ENCODE peak calls at places on chromosomes 1 and 21, in nine cellular contexts. One of them, this sample, is unnamed.

GRCh38 chr1:179077396-179077795 is 4.5 kb upstream of the TOR3A start:
- DNase-seq in thoracic aorta: no peak
- DNase-seq in heart left ventricle: no peak
- DNase-seq in pancreas: no peak
- DNase-seq in transverse colon: no peak
- DNase-seq in SK-N-SH: no peak
- DNase-seq in adrenal gland: no peak
- DNase-seq in lung: no peak
- DNase-seq in HCT116: no peak
- DNase-seq in this sample: no peak

GRCh38 chr1:245003246-245003645 is 138.9 kb upstream of the HNRNPU start:
- DNase-seq in SK-N-SH: no peak
- DNase-seq in adrenal gland: no peak
- DNase-seq in heart left ventricle: no peak
- DNase-seq in thoracic aorta: no peak
- DNase-seq in pancreas: no peak
- DNase-seq in transverse colon: no peak
- DNase-seq in lung: no peak
- DNase-seq in HCT116: no peak
- DNase-seq in this sample: no peak

GRCh38 chr1:211267204-211267857 is 8.2 kb downstream of the RCOR3 start:
- DNase-seq in SK-N-SH: no peak
- DNase-seq in pancreas: no peak
- DNase-seq in heart left ventricle: no peak
- DNase-seq in lung: no peak
- DNase-seq in HCT116: no peak
- DNase-seq in thoracic aorta: no peak
- DNase-seq in transverse colon: no peak
- DNase-seq in adrenal gland: no peak
- DNase-seq in this sample: no peak

GRCh38 chr1:151047925-151048644 is 534 bp downstream of the C1orf56 start:
- DNase-seq in lung: peak; percentile 68
- DNase-seq in HCT116: no peak
- DNase-seq in SK-N-SH: peak; percentile 79
- DNase-seq in pancreas: peak; percentile 74
- DNase-seq in transverse colon: peak; percentile 76
- DNase-seq in heart left ventricle: peak; percentile 72
- DNase-seq in adrenal gland: peak; percentile 79
- DNase-seq in thoracic aorta: peak; percentile 20
- DNase-seq in this sample: peak; percentile 89

GRCh38 chr1:187627516-187627915 is 798.8 kb downstream of the PLA2G4A start:
- DNase-seq in SK-N-SH: no peak
- DNase-seq in lung: no peak
- DNase-seq in pancreas: no peak
- DNase-seq in heart left ventricle: no peak
- DNase-seq in transverse colon: no peak
- DNase-seq in thoracic aorta: no peak
- DNase-seq in HCT116: no peak
- DNase-seq in adrenal gland: no peak
- DNase-seq in this sample: no peak

GRCh38 chr1:25170439-25170838 is 61.9 kb downstream of the SYF2 start:
- DNase-seq in thoracic aorta: no peak
- DNase-seq in pancreas: no peak
- DNase-seq in heart left ventricle: no peak
- DNase-seq in adrenal gland: no peak
- DNase-seq in SK-N-SH: no peak
- DNase-seq in transverse colon: no peak
- DNase-seq in HCT116: no peak
- DNase-seq in lung: no peak
- DNase-seq in this sample: no peak

GRCh38 chr1:79005945-79006344 is 585 bp downstream of the ADGRL4 start:
- DNase-seq in heart left ventricle: no peak
- DNase-seq in pancreas: no peak
- DNase-seq in thoracic aorta: no peak
- DNase-seq in lung: no peak
- DNase-seq in SK-N-SH: no peak
- DNase-seq in transverse colon: no peak
- DNase-seq in HCT116: no peak
- DNase-seq in adrenal gland: no peak
- DNase-seq in this sample: no peak

GRCh38 chr21:33313611-33314010 is 11.2 kb upstream of the IFNAR1 start:
- DNase-seq in SK-N-SH: no peak
- DNase-seq in lung: no peak
- DNase-seq in transverse colon: no peak
- DNase-seq in pancreas: no peak
- DNase-seq in thoracic aorta: no peak
- DNase-seq in heart left ventricle: no peak
- DNase-seq in adrenal gland: no peak
- DNase-seq in HCT116: no peak
- DNase-seq in this sample: no peak

DNA sequence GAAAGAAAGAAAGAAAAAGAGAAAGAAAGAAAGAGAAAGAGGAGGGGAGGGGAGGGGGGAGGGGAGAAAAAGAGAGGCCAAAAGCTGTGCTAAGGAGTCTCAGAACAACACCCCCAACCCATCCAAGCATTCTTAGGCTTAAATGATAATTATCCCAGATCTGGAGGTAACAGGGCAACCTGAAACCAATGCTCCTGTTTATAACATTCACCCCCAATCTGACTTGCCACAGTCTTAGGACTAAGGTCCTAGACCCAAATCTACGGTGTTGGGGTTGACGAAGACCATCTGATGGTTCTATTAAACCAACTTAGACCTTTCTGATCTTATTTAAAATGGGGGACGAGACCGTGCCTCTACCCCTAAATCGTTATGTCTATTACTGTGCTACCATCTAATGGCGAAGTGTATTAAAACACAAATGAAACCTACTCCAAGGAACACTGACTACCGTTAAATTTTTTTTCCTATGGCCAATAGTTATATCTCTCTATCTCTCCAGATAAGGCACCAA is 119.3 kb upstream of the CDC42BPA start:
- DNase-seq in heart left ventricle: no peak
- DNase-seq in transverse colon: no peak
- DNase-seq in thoracic aorta: no peak
- DNase-seq in pancreas: no peak
- DNase-seq in adrenal gland: no peak
- DNase-seq in SK-N-SH: peak; percentile 82
- DNase-seq in HCT116: peak; percentile 55
- DNase-seq in lung: no peak
- DNase-seq in this sample: no peak
- TF ChIP-seq CTCF in heart left ventricle: peak; percentile 36
- TF ChIP-seq CTCF in transverse colon: peak; percentile 49
- TF ChIP-seq CTCF in thoracic aorta: peak; percentile 27
- TF ChIP-seq CTCF in pancreas: peak; percentile 16
- TF ChIP-seq CTCF in adrenal gland: peak; percentile 73
- TF ChIP-seq CTCF in SK-N-SH: peak; percentile 70
- TF ChIP-seq CTCF in HCT116: peak; percentile 29
- TF ChIP-seq CTCF in lung: no peak
- TF ChIP-seq CTCF in this sample: no peak

GRCh38 chr1:114153621-114154145 is at the start of gene SYT6:
- DNase-seq in HCT116: no peak
- DNase-seq in pancreas: no peak
- DNase-seq in lung: no peak
- DNase-seq in transverse colon: no peak
- DNase-seq in adrenal gland: no peak
- DNase-seq in heart left ventricle: no peak
- DNase-seq in SK-N-SH: peak; percentile 60
- DNase-seq in thoracic aorta: no peak
- DNase-seq in this sample: no peak
- H3K4me3 ChIP-seq in HCT116: no peak within 1 kb of the TSS
- H3K4me3 ChIP-seq in pancreas: peak within 1 kb of the TSS; percentile 57
- H3K4me3 ChIP-seq in lung: no peak within 1 kb of the TSS
- H3K4me3 ChIP-seq in transverse colon: peak within 1 kb of the TSS; percentile 9
- H3K4me3 ChIP-seq in adrenal gland: peak within 1 kb of the TSS; percentile 41
- H3K4me3 ChIP-seq in heart left ventricle: peak within 1 kb of the TSS; percentile 59
- H3K4me3 ChIP-seq in SK-N-SH: peak within 1 kb of the TSS; percentile 39
- H3K4me3 ChIP-seq in thoracic aorta: peak within 1 kb of the TSS; percentile 72
- H3K4me3 ChIP-seq in this sample: peak within 1 kb of the TSS; percentile 24

GRCh38 chr1:209937996-209938959 is at the start of gene SYT14:
- DNase-seq in HCT116: no peak
- DNase-seq in thoracic aorta: no peak
- DNase-seq in SK-N-SH: peak; percentile 94
- DNase-seq in adrenal gland: peak; percentile 70
- DNase-seq in pancreas: no peak
- DNase-seq in transverse colon: no peak
- DNase-seq in heart left ventricle: no peak
- DNase-seq in lung: no peak
- DNase-seq in this sample: no peak
- H3K9me3 ChIP-seq in HCT116: no peaks in the 10 kb centered on the region
- H3K9me3 ChIP-seq in thoracic aorta: no peaks in the 10 kb centered on the region
- H3K9me3 ChIP-seq in SK-N-SH: no peaks in the 10 kb centered on the region
- H3K9me3 ChIP-seq in adrenal gland: no peaks in the 10 kb centered on the region
- H3K9me3 ChIP-seq in pancreas: no peaks in the 10 kb centered on the region
- H3K9me3 ChIP-seq in transverse colon: no peaks in the 10 kb centered on the region
- H3K9me3 ChIP-seq in heart left ventricle: no peaks in the 10 kb centered on the region
- H3K9me3 ChIP-seq in lung: no peaks in the 10 kb centered on the region
- H3K9me3 ChIP-seq in this sample: no peaks in the 10 kb centered on the region

DNA sequence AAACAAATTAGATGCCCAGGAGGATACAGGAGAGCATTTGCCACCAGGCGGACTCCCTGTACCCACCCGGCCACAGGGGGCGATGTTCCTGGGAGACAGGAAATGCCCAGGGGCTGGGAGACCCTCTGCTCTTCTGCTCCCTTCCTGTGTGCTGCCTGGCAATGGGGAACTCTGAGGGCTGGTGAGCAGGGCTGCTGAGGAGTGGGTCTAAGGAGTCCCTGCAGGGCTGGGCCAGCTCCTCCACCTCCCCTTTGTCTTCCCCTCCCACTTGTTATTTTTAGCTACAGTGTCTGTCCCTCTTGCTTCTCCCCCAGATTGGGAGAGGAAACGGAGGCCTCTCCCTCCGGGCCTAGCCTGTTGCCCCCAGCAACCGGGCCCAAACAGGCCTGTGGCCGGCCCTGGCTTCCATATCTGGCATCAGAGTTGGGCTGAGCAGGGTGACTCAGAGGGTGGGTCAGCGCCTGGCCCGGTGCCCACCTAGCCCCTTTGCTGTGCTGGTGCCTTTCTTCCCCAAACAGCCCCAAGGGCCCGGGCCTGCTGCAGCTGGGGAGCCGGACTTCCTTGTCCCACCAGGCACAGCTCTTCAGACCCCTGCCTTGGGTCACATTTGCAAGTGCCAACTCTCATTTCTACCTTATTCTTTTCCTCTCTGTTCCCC is 11.7 kb downstream of the LMNA start:
- DNase-seq in heart left ventricle: peak; percentile 92
- DNase-seq in SK-N-SH: peak; percentile 83
- DNase-seq in pancreas: peak; percentile 68
- DNase-seq in lung: peak; percentile 88
- DNase-seq in thoracic aorta: peak; percentile 90
- DNase-seq in adrenal gland: peak; percentile 89
- DNase-seq in HCT116: peak; percentile 91
- DNase-seq in transverse colon: peak; percentile 82
- DNase-seq in this sample: peak; percentile 96
- TF ChIP-seq CTCF in heart left ventricle: peak; percentile 9
- TF ChIP-seq CTCF in SK-N-SH: peak; percentile 65
- TF ChIP-seq CTCF in pancreas: peak; percentile 8
- TF ChIP-seq CTCF in lung: no peak
- TF ChIP-seq CTCF in thoracic aorta: peak; percentile 40
- TF ChIP-seq CTCF in adrenal gland: peak; percentile 46
- TF ChIP-seq CTCF in HCT116: peak; percentile 76
- TF ChIP-seq CTCF in transverse colon: peak; percentile 33
- TF ChIP-seq CTCF in this sample: peak; percentile 48

DNA sequence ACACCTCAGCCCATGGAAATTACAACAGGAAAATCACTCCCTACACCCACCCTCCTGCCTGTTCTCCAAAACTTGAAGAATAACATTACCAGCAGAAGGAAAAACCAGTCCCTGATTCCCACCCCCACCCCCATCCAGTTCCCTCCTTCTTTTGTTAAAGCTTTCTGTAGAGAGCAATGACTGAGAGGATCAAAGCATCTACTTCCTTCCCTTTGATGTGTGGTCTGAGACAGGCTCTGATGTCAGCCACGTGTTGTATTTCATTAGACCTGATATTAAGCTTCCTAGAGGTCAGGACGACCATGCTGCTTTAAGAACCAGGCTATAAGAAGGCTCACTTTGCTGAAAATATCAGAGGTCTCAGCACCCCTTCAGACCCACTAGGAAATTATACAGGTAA is 73.9 kb upstream of the HAO2 start:
- DNase-seq in heart left ventricle: no peak
- DNase-seq in HCT116: no peak
- DNase-seq in pancreas: no peak
- DNase-seq in lung: no peak
- DNase-seq in SK-N-SH: no peak
- DNase-seq in adrenal gland: no peak
- DNase-seq in transverse colon: no peak
- DNase-seq in thoracic aorta: no peak
- DNase-seq in this sample: no peak
- H3K4me3 ChIP-seq in heart left ventricle: no peak overlapping the region
- H3K4me3 ChIP-seq in HCT116: no peak overlapping the region
- H3K4me3 ChIP-seq in pancreas: no peak overlapping the region
- H3K4me3 ChIP-seq in lung: no peak overlapping the region
- H3K4me3 ChIP-seq in SK-N-SH: no peak overlapping the region
- H3K4me3 ChIP-seq in adrenal gland: no peak overlapping the region
- H3K4me3 ChIP-seq in transverse colon: no peak overlapping the region
- H3K4me3 ChIP-seq in thoracic aorta: no peak overlapping the region
- H3K4me3 ChIP-seq in this sample: no peak overlapping the region

GRCh38 chr1:4139646-4140045 is 239.6 kb upstream of the C1orf174 start:
- DNase-seq in adrenal gland: no peak
- DNase-seq in transverse colon: no peak
- DNase-seq in SK-N-SH: no peak
- DNase-seq in lung: no peak
- DNase-seq in HCT116: no peak
- DNase-seq in pancreas: no peak
- DNase-seq in heart left ventricle: no peak
- DNase-seq in thoracic aorta: no peak
- DNase-seq in this sample: no peak
- H3K9me3 ChIP-seq in adrenal gland: no peaks in the 10 kb centered on the region
- H3K9me3 ChIP-seq in transverse colon: no peaks in the 10 kb centered on the region
- H3K9me3 ChIP-seq in SK-N-SH: no peaks in the 10 kb centered on the region
- H3K9me3 ChIP-seq in lung: no peaks in the 10 kb centered on the region
- H3K9me3 ChIP-seq in HCT116: peaks cover 3% of the 10 kb centered on the region
- H3K9me3 ChIP-seq in pancreas: no peaks in the 10 kb centered on the region
- H3K9me3 ChIP-seq in heart left ventricle: no peaks in the 10 kb centered on the region
- H3K9me3 ChIP-seq in thoracic aorta: no peaks in the 10 kb centered on the region
- H3K9me3 ChIP-seq in this sample: no peaks in the 10 kb centered on the region